ENCODE peak calls at places on chromosomes 1 and 21, in five cellular contexts. K is lower lobe of right lung, J is AG04449, W is SK-N-SH, S is H9. F is an unnamed sample.

GRCh38 chr21:37658994-37659458 is 257.2 kb downstream of the KCNJ6 start:
- DNase-seq in W (no peak), J (peak; percentile 40), S (no peak), K (no peak), F (no peak)

GRCh38 chr1:42658880-42659337 is 686 bp downstream of the PPIH start:
- DNase-seq in S (peak; percentile 31), W (no peak), K (no peak), J (no peak), F (no peak)

GRCh38 chr21:33302055-33302454 is 22.7 kb upstream of the IFNAR1 start:
- DNase-seq in J (no peak), W (no peak), S (no peak), K (no peak), F (no peak)

GRCh38 chr1:2586154-2587070 is at the start of gene PRXL2B:
- DNase-seq in J (peak; percentile 92), S (peak; percentile 98), K (peak; percentile 100), W (peak; percentile 99), F (peak; percentile 99)

GRCh38 chr1:162022626-162023025 is 1.0 kb downstream of the OLFML2B start:
- DNase-seq in K (no peak), J (no peak), W (no peak), S (no peak), F (no peak)

GRCh38 chr1:23384312-23385058 is 14.8 kb upstream of the ZNF436 start:
- DNase-seq in S (no peak), K (no peak), W (no peak), J (peak; percentile 23), F (no peak)

GRCh38 chr1:175597206-175597605 is 146.2 kb downstream of the TNR start:
- DNase-seq in W (no peak), K (no peak), J (no peak), S (no peak), F (no peak)

GRCh38 chr1:25523512-25523911 is 19.9 kb upstream of the LDLRAP1 start:
- DNase-seq in W (peak; percentile 65), J (no peak), S (no peak), K (no peak), F (peak; percentile 62)

GRCh38 chr1:76784502-76784901 is 82.8 kb upstream of the ST6GALNAC5 start:
- DNase-seq in K (no peak), J (no peak), W (no peak), S (no peak), F (no peak)

GRCh38 chr1:41608242-41608641 is 123.8 kb upstream of the EDN2 start:
- DNase-seq in J (no peak), S (no peak), W (no peak), K (no peak), F (no peak)

GRCh38 chr1:240526321-240526720 is 85.6 kb downstream of the GREM2 start:
- DNase-seq in W (no peak), K (no peak), J (no peak), S (peak; percentile 40), F (peak; percentile 29)

GRCh38 chr1:50812346-50812745 is 147.7 kb downstream of the FAF1 start:
- DNase-seq in K (no peak), W (no peak), J (no peak), S (no peak), F (no peak)

GRCh38 chr1:237012789-237013383 is 8.6 kb upstream of the MT1HL1 start:
- DNase-seq in S (no peak), J (no peak), W (peak; percentile 28), K (peak; percentile 84), F (no peak)

GRCh38 chr1:152110365-152110859 is 4.8 kb downstream of the TCHH start:
- DNase-seq in K (peak; percentile 57), J (no peak), S (peak; percentile 73), W (no peak), F (peak; percentile 57)

GRCh38 chr1:41343790-41344679 is 17.2 kb upstream of the FOXO6 start:
- DNase-seq in S (no peak), J (no peak), K (no peak), W (no peak), F (no peak)

GRCh38 chr1:15128520-15129313 is 24.8 kb upstream of the TMEM51 start:
- DNase-seq in S (peak; percentile 86), W (peak; percentile 88), K (peak; percentile 79), J (no peak), F (peak; percentile 87)

GRCh38 chr1:199970125-199970524 is 57.4 kb upstream of the NR5A2 start:
- DNase-seq in S (no peak), K (no peak), W (no peak), J (no peak), F (no peak)

GRCh38 chr1:211639500-211640361 is 35.7 kb downstream of the NEK2 start:
- DNase-seq in W (no peak), S (no peak), K (no peak), J (peak; percentile 60), F (no peak)

GRCh38 chr1:246735735-246736134 is 11.5 kb downstream of the SCCPDH start:
- DNase-seq in J (no peak), W (no peak), K (no peak), S (no peak), F (no peak)

GRCh38 chr1:240801445-240801844 is 189.5 kb upstream of the GREM2 start:
- DNase-seq in K (no peak), S (no peak), J (no peak), W (no peak), F (no peak)

GRCh38 chr1:116504308-116505156 is 66.3 kb downstream of the CD58 start:
- DNase-seq in J (no peak), W (no peak), S (no peak), K (peak; percentile 89), F (no peak)

GRCh38 chr21:39612233-39613028 is at the start of gene B3GALT5:
- DNase-seq in W (peak; percentile 88), S (peak; percentile 77), K (no peak), J (no peak), F (peak; percentile 71)

GRCh38 chr21:36321325-36322082 is 1.5 kb downstream of the MORC3 start:
- DNase-seq in S (peak; percentile 46), W (peak; percentile 63), K (no peak), J (no peak), F (peak; percentile 32)

GRCh38 chr21:37383066-37383465 is 16.5 kb downstream of the DYRK1A start:
- DNase-seq in K (no peak), W (no peak), J (no peak), S (no peak), F (no peak)

GRCh38 chr1:24318988-24319863 is at the start of gene GRHL3:
- DNase-seq in J (no peak), W (no peak), S (peak; percentile 93), K (peak; percentile 67), F (no peak)

GRCh38 chr1:115874929-115875328 is 34.0 kb upstream of the NHLH2 start:
- DNase-seq in J (no peak), S (no peak), K (no peak), W (no peak), F (no peak)

GRCh38 chr1:219567341-219567947 is 45.5 kb downstream of the ZC3H11B start:
- DNase-seq in W (peak; percentile 26), S (no peak), K (no peak), J (no peak), F (no peak)

GRCh38 chr1:86322241-86322640 is 73.9 kb downstream of the ODF2L start:
- DNase-seq in J (no peak), S (no peak), W (no peak), K (no peak), F (no peak)

GRCh38 chr21:44445413-44445812 is 9.9 kb upstream of the LRRC3 start:
- DNase-seq in W (no peak), K (peak; percentile 7), J (no peak), S (no peak), F (no peak)

GRCh38 chr21:44443891-44444285 is 11.4 kb upstream of the LRRC3 start:
- DNase-seq in S (no peak), J (no peak), W (no peak), K (peak; percentile 30), F (no peak)

GRCh38 chr21:44443291-44443890 is 11.9 kb upstream of the LRRC3 start:
- DNase-seq in S (no peak), J (no peak), W (no peak), K (peak; percentile 16), F (peak; percentile 7)

GRCh38 chr21:44442266-44443125 is 12.8 kb upstream of the LRRC3 start:
- DNase-seq in J (no peak), K (peak; percentile 27), W (no peak), S (no peak), F (no peak)

GRCh38 chr21:44444286-44444931 is 10.9 kb upstream of the LRRC3 start:
- DNase-seq in W (no peak), J (no peak), K (peak; percentile 42), S (peak; percentile 76), F (no peak)
- TF ChIP-seq CTCF in W (peak; percentile 30), J (peak; percentile 7), K (no peak), S (peak; percentile 75), F (no peak)

GRCh38 chr1:227094249-227094966 is 154.3 kb downstream of the COQ8A start:
- DNase-seq in S (no peak), K (no peak), J (no peak), W (no peak), F (no peak)
- TF ChIP-seq CTCF in S (no peak), K (no peak), J (no peak), W (no peak), F (no peak)

DNA sequence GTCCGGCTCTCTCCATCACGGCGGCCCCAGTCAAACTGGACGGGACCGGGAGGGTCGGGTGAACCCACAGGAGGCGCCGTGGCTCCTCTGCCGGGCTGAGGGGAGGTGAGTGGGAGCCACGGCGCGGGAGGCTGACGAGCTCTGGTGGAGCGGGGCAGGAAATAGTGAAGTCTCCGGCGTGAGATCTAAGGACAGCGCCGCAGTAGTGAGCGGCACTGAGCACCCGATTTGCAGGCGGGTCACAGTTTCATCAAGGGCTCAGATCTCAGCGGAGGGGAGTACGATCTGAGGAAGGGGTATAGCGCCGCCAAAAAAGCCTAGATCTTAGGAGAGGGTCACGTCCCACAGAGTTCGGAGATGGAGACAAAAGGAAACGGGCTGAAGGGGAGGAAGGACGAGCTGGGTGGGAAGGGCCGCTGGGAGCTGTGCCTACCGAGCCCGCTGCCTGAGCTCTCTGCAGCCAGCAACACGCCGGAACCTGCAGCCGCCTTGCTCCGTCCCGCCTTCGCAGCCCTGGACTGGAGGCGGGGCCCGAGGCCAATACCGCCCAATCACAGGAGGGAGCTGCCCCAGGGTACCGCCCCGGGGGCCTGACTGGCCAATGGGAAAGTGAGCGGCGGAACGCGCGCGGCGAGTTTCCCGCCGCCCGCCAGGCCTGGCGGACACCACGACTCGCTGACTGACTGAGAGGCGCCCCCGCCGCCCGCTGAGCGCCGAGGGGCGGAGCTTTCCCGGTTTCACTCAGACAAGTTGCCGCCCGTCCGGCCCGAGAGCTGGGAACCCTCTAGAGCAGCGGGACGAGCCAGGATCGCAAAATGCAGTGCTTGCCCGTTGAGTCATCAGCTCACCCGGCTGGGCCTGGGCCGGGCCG is 1.9 kb downstream of the SFN start:
- DNase-seq in K (peak; percentile 97), W (peak; percentile 97), S (peak; percentile 99), J (peak; percentile 86), F (peak; percentile 95)
- TF ChIP-seq CTCF in K (no peak), W (no peak), S (no peak), J (no peak), F (no peak)

DNA sequence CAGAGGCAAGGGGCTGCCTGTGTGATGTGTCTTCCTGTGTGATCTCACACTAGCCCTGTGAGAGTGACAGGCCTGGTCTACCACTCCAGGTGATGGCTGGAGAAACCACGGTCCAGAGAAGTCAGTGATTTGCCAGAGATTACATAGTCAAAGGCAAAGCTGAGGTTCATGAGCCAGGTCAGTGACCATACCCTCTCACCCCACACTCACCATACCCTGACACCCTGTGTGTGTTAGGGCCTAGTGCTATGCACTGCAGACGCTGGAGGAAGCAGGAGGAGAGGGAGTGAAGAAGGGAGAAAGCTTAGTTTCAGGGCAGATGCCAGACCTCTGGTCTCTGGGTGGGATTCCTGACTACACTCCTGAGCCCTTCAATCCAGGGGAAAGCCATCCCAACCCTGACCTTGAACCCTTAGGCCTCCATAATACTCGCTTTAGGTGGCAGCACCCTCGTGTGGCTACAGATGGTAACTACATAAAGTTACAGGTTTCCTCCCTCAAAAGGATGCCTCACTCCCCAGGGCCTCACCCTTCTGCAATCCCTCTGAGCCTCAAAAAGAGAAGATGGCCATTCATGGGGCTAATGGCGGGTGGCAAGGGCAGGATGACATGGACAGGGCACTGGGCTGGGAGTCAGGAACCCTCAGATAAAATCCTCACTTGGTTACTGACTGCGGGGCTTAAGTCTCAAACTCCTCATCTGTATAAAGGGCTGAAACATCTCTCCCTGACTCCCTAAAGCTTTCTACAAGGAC is 20.8 kb upstream of the SDC3 start:
- DNase-seq in J (no peak), S (peak; percentile 73), W (peak; percentile 70), K (no peak), F (peak; percentile 72)
- TF ChIP-seq CTCF in J (peak; percentile 61), S (peak; percentile 83), W (peak; percentile 78), K (peak; percentile 66), F (peak; percentile 83)